ENCODE peak calls at places on chromosomes 16 and 17, in seven cellular contexts. One of them, this sample, is unnamed.

GRCh38 chr17:63516910-63517824 is 6.0 kb upstream of the KCNH6 start:
- DNase-seq in K562: no peak
- DNase-seq in COLO829: peak; percentile 21
- DNase-seq in GM13977: no peak
- DNase-seq in activated naive CD4-positive, alpha-beta T cell: no peak
- DNase-seq in CD4-positive, alpha-beta T cell: no peak
- DNase-seq in amygdala: no peak
- DNase-seq in this sample: no peak

GRCh38 chr16:74025-74424 is 1.6 kb upstream of the RHBDF1 start:
- DNase-seq in activated naive CD4-positive, alpha-beta T cell: no peak
- DNase-seq in amygdala: no peak
- DNase-seq in CD4-positive, alpha-beta T cell: no peak
- DNase-seq in GM13977: no peak
- DNase-seq in COLO829: no peak
- DNase-seq in K562: no peak
- DNase-seq in this sample: peak; percentile 82

GRCh38 chr17:72592242-72592966 is 471.6 kb downstream of the SOX9 start:
- DNase-seq in GM13977: peak; percentile 86
- DNase-seq in activated naive CD4-positive, alpha-beta T cell: peak; percentile 1
- DNase-seq in CD4-positive, alpha-beta T cell: peak; percentile 17
- DNase-seq in COLO829: peak; percentile 86
- DNase-seq in K562: peak; percentile 39
- DNase-seq in amygdala: peak; percentile 77
- DNase-seq in this sample: peak; percentile 94

GRCh38 chr17:46195939-46196338 is 2.7 kb upstream of the KANSL1 start:
- DNase-seq in COLO829: no peak
- DNase-seq in amygdala: no peak
- DNase-seq in activated naive CD4-positive, alpha-beta T cell: no peak
- DNase-seq in CD4-positive, alpha-beta T cell: no peak
- DNase-seq in K562: no peak
- DNase-seq in GM13977: no peak
- DNase-seq in this sample: no peak

GRCh38 chr17:43570518-43570928 is 24.4 kb upstream of the ETV4 start:
- DNase-seq in K562: no peak
- DNase-seq in activated naive CD4-positive, alpha-beta T cell: no peak
- DNase-seq in CD4-positive, alpha-beta T cell: no peak
- DNase-seq in amygdala: peak; percentile 18
- DNase-seq in GM13977: no peak
- DNase-seq in COLO829: no peak
- DNase-seq in this sample: peak; percentile 88

GRCh38 chr16:87705780-87706277 is 60.0 kb downstream of the KLHDC4 start:
- DNase-seq in COLO829: no peak
- DNase-seq in GM13977: no peak
- DNase-seq in CD4-positive, alpha-beta T cell: no peak
- DNase-seq in amygdala: no peak
- DNase-seq in K562: no peak
- DNase-seq in activated naive CD4-positive, alpha-beta T cell: no peak
- DNase-seq in this sample: no peak

GRCh38 chr17:78492116-78492799 is 84.9 kb downstream of the DNAH17 start:
- DNase-seq in K562: no peak
- DNase-seq in CD4-positive, alpha-beta T cell: no peak
- DNase-seq in GM13977: no peak
- DNase-seq in activated naive CD4-positive, alpha-beta T cell: no peak
- DNase-seq in amygdala: no peak
- DNase-seq in COLO829: no peak
- DNase-seq in this sample: no peak

GRCh38 chr17:8188408-8188839 is 1.6 kb downstream of the BORCS6 start:
- DNase-seq in CD4-positive, alpha-beta T cell: no peak
- DNase-seq in amygdala: no peak
- DNase-seq in K562: no peak
- DNase-seq in GM13977: no peak
- DNase-seq in COLO829: no peak
- DNase-seq in activated naive CD4-positive, alpha-beta T cell: peak; percentile 12
- DNase-seq in this sample: peak; percentile 59

GRCh38 chr16:87178977-87179376 is 138.2 kb downstream of the C16orf95 start:
- DNase-seq in activated naive CD4-positive, alpha-beta T cell: no peak
- DNase-seq in amygdala: no peak
- DNase-seq in GM13977: no peak
- DNase-seq in COLO829: no peak
- DNase-seq in CD4-positive, alpha-beta T cell: no peak
- DNase-seq in K562: no peak
- DNase-seq in this sample: peak; percentile 72

GRCh38 chr16:84382396-84382795 is 14.1 kb downstream of the ATP2C2 start:
- DNase-seq in amygdala: no peak
- DNase-seq in activated naive CD4-positive, alpha-beta T cell: no peak
- DNase-seq in CD4-positive, alpha-beta T cell: no peak
- DNase-seq in COLO829: no peak
- DNase-seq in GM13977: no peak
- DNase-seq in K562: no peak
- DNase-seq in this sample: no peak

GRCh38 chr16:8998114-8998513 is 34.4 kb upstream of the USP7 start:
- DNase-seq in CD4-positive, alpha-beta T cell: no peak
- DNase-seq in GM13977: no peak
- DNase-seq in K562: no peak
- DNase-seq in amygdala: no peak
- DNase-seq in activated naive CD4-positive, alpha-beta T cell: no peak
- DNase-seq in COLO829: no peak
- DNase-seq in this sample: no peak

GRCh38 chr16:67718668-67719047 is 458 bp downstream of the GFOD2 start:
- DNase-seq in activated naive CD4-positive, alpha-beta T cell: no peak
- DNase-seq in GM13977: peak; percentile 64
- DNase-seq in CD4-positive, alpha-beta T cell: no peak
- DNase-seq in amygdala: no peak
- DNase-seq in COLO829: no peak
- DNase-seq in K562: peak; percentile 23
- DNase-seq in this sample: no peak

GRCh38 chr16:25066747-25067631 is 44.6 kb upstream of the LCMT1 start:
- DNase-seq in GM13977: peak; percentile 96
- DNase-seq in CD4-positive, alpha-beta T cell: peak; percentile 68
- DNase-seq in activated naive CD4-positive, alpha-beta T cell: peak; percentile 76
- DNase-seq in amygdala: peak; percentile 73
- DNase-seq in COLO829: peak; percentile 77
- DNase-seq in K562: peak; percentile 90
- DNase-seq in this sample: peak; percentile 90

GRCh38 chr16:74770826-74771526 is 3.6 kb downstream of the FA2H start:
- DNase-seq in CD4-positive, alpha-beta T cell: no peak
- DNase-seq in K562: no peak
- DNase-seq in COLO829: no peak
- DNase-seq in GM13977: no peak
- DNase-seq in amygdala: no peak
- DNase-seq in activated naive CD4-positive, alpha-beta T cell: no peak
- DNase-seq in this sample: no peak

GRCh38 chr17:39209317-39210092 is 9.4 kb downstream of the RPL19 start:
- DNase-seq in GM13977: no peak
- DNase-seq in activated naive CD4-positive, alpha-beta T cell: peak; percentile 66
- DNase-seq in K562: no peak
- DNase-seq in CD4-positive, alpha-beta T cell: peak; percentile 69
- DNase-seq in COLO829: no peak
- DNase-seq in amygdala: peak; percentile 44
- DNase-seq in this sample: peak; percentile 94

GRCh38 chr17:40718904-40719303 is 15.4 kb upstream of the KRT24 start:
- DNase-seq in GM13977: no peak
- DNase-seq in activated naive CD4-positive, alpha-beta T cell: no peak
- DNase-seq in amygdala: no peak
- DNase-seq in CD4-positive, alpha-beta T cell: no peak
- DNase-seq in COLO829: no peak
- DNase-seq in K562: no peak
- DNase-seq in this sample: no peak

GRCh38 chr16:51359141-51359960 is 208.3 kb upstream of the SALL1 start:
- DNase-seq in activated naive CD4-positive, alpha-beta T cell: no peak
- DNase-seq in K562: no peak
- DNase-seq in GM13977: no peak
- DNase-seq in CD4-positive, alpha-beta T cell: no peak
- DNase-seq in amygdala: peak; percentile 45
- DNase-seq in COLO829: no peak
- DNase-seq in this sample: peak; percentile 75

GRCh38 chr17:83070800-83071341 is 8.5 kb upstream of the METRNL start:
- DNase-seq in amygdala: no peak
- DNase-seq in COLO829: no peak
- DNase-seq in activated naive CD4-positive, alpha-beta T cell: no peak
- DNase-seq in GM13977: no peak
- DNase-seq in CD4-positive, alpha-beta T cell: no peak
- DNase-seq in K562: no peak
- DNase-seq in this sample: no peak

GRCh38 chr16:55089600-55089999 is 158.9 kb downstream of the IRX5 start:
- DNase-seq in GM13977: no peak
- DNase-seq in activated naive CD4-positive, alpha-beta T cell: no peak
- DNase-seq in CD4-positive, alpha-beta T cell: no peak
- DNase-seq in amygdala: no peak
- DNase-seq in K562: no peak
- DNase-seq in COLO829: no peak
- DNase-seq in this sample: no peak

GRCh38 chr17:12403881-12404398 is 261.8 kb upstream of the MYOCD start:
- DNase-seq in activated naive CD4-positive, alpha-beta T cell: no peak
- DNase-seq in K562: no peak
- DNase-seq in GM13977: no peak
- DNase-seq in COLO829: no peak
- DNase-seq in CD4-positive, alpha-beta T cell: no peak
- DNase-seq in amygdala: no peak
- DNase-seq in this sample: no peak

GRCh38 chr16:106623-107324 is 28.7 kb downstream of the MPG start:
- DNase-seq in GM13977: peak; percentile 81
- DNase-seq in CD4-positive, alpha-beta T cell: peak; percentile 42
- DNase-seq in K562: peak; percentile 91
- DNase-seq in activated naive CD4-positive, alpha-beta T cell: peak; percentile 16
- DNase-seq in amygdala: peak; percentile 35
- DNase-seq in COLO829: peak; percentile 77
- DNase-seq in this sample: peak; percentile 87

GRCh38 chr17:29115906-29116651 is 64.1 kb downstream of the MYO18A start:
- DNase-seq in GM13977: peak; percentile 59
- DNase-seq in K562: peak; percentile 50
- DNase-seq in COLO829: peak; percentile 60
- DNase-seq in CD4-positive, alpha-beta T cell: no peak
- DNase-seq in activated naive CD4-positive, alpha-beta T cell: no peak
- DNase-seq in amygdala: peak; percentile 60
- DNase-seq in this sample: peak; percentile 45

GRCh38 chr17:38510424-38511125 is 82.3 kb downstream of the ARHGAP23 start:
- DNase-seq in amygdala: no peak
- DNase-seq in COLO829: no peak
- DNase-seq in GM13977: peak; percentile 62
- DNase-seq in K562: peak; percentile 56
- DNase-seq in activated naive CD4-positive, alpha-beta T cell: no peak
- DNase-seq in CD4-positive, alpha-beta T cell: no peak
- DNase-seq in this sample: no peak

GRCh38 chr17:71709271-71709670 is 411.5 kb upstream of the SOX9 start:
- DNase-seq in amygdala: no peak
- DNase-seq in K562: no peak
- DNase-seq in CD4-positive, alpha-beta T cell: no peak
- DNase-seq in GM13977: no peak
- DNase-seq in activated naive CD4-positive, alpha-beta T cell: no peak
- DNase-seq in COLO829: no peak
- DNase-seq in this sample: no peak

GRCh38 chr16:79747688-79748087 is 147.2 kb upstream of the MAF start:
- DNase-seq in CD4-positive, alpha-beta T cell: no peak
- DNase-seq in GM13977: no peak
- DNase-seq in amygdala: no peak
- DNase-seq in COLO829: no peak
- DNase-seq in K562: no peak
- DNase-seq in activated naive CD4-positive, alpha-beta T cell: no peak
- DNase-seq in this sample: no peak